ENCODE peak calls at places on chromosomes 12 and 14, in five cellular contexts. U is PC-3, A is gastrocnemius medialis, G is transverse colon, K is HCT116. L is an unnamed sample. For H3K27me3, the result is how much of the 10 kb centered on the place peaks cover.

GRCh38 chr12:68529466-68529865 is 81.2 kb upstream of the RAP1B start:
- DNase-seq in U (no peak), A (no peak), G (no peak), K (no peak), L (no peak)

GRCh38 chr12:45050751-45051489 is at the start of gene DBX2:
- DNase-seq in U (no peak), A (no peak), G (no peak), K (no peak), L (no peak)

GRCh38 chr12:113162102-113163029 is 12.8 kb downstream of the CFAP73 start:
- DNase-seq in U (peak), A (no peak), G (no peak), K (no peak), L (peak)

GRCh38 chr12:94990222-94990621 is 13.3 kb downstream of the NDUFA12 start:
- DNase-seq in U (no peak), A (no peak), G (no peak), K (no peak), L (no peak)

GRCh38 chr14:105337966-105338365 is 23.4 kb downstream of the PACS2 start:
- DNase-seq in U (no peak), A (no peak), G (no peak), K (no peak), L (peak)

GRCh38 chr14:63654346-63654745 is 12.7 kb upstream of the WDR89 start:
- DNase-seq in U (no peak), A (no peak), G (no peak), K (no peak), L (no peak)

GRCh38 chr14:65222434-65222833 is 120.1 kb upstream of the MAX start:
- DNase-seq in U (peak), A (no peak), G (peak), K (peak), L (peak)

GRCh38 chr12:9328065-9328464 is 119.9 kb upstream of the PZP start:
- DNase-seq in U (no peak), A (no peak), G (no peak), K (no peak), L (no peak)

GRCh38 chr14:35695647-35696046 is 113.4 kb downstream of the RALGAPA1 start:
- DNase-seq in U (no peak), A (no peak), G (no peak), K (no peak), L (no peak)

GRCh38 chr12:112380663-112381420 is 1.4 kb downstream of the HECTD4 start:
- DNase-seq in U (peak), A (no peak), G (no peak), K (no peak), L (no peak)

GRCh38 chr12:104257913-104258472 is 42.4 kb downstream of the TXNRD1 start:
- DNase-seq in U (no peak), A (no peak), G (no peak), K (no peak), L (no peak)

GRCh38 chr14:29627141-29627540 is 300.5 kb downstream of the PRKD1 start:
- DNase-seq in U (no peak), A (no peak), G (no peak), K (no peak), L (no peak)

GRCh38 chr14:24172871-24173281 is 996 bp downstream of the REC8 start:
- DNase-seq in U (no peak), A (no peak), G (no peak), K (no peak), L (no peak)

GRCh38 chr14:95533822-95534221 is 1.0 kb upstream of the GLRX5 start:
- DNase-seq in U (no peak), A (no peak), G (no peak), K (no peak), L (no peak)

GRCh38 chr12:45543887-45544286 is 185.6 kb upstream of the ARID2 start:
- DNase-seq in U (peak), A (peak), G (peak), K (peak), L (no peak)

GRCh38 chr12:27998170-27999110 is 25.9 kb upstream of the PTHLH start:
- DNase-seq in U (peak), A (no peak), G (no peak), K (no peak), L (no peak)

GRCh38 chr14:56854325-56854724 is 44.0 kb upstream of the OTX2 start:
- DNase-seq in U (no peak), A (no peak), G (no peak), K (no peak), L (no peak)

GRCh38 chr14:88901991-88902390 is 77.5 kb downstream of the TTC8 start:
- DNase-seq in U (no peak), A (no peak), G (no peak), K (no peak), L (no peak)

GRCh38 chr12:14416658-14417057 is 51.2 kb downstream of the ATF7IP start:
- DNase-seq in U (peak), A (no peak), G (no peak), K (no peak), L (no peak)
- H3K27ac ChIP-seq in U (no peak), A (no peak), G (peak), K (no peak), L (peak)

DNA sequence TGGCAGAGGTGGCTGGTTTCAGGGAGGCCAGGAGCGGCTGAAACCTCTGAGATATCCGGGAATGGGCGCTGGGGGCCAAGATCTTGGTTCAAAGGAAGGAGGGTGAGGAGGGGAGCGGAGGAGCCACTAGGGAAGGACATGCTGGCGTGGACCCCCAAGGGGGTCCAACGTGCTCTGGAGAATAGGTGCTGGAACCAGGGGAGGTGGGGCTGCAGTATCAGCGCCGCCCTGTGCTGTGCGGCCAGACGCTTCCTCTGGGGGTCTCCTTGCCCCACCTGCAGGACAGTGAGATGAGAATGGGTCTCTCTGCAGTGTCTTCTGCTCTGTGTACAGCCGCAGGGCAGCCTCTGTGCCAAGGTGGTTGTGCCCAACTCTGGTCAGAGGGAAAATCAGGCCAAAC is 2.5 kb downstream of the FAM181A start:
- DNase-seq in U (no peak), A (no peak), G (no peak), K (no peak), L (no peak)
- H3K27me3 ChIP-seq in U (under half), A (under half), G (under half), K (under half), L (under half)

GRCh38 chr12:101743724-101744472 is 4.6 kb upstream of the SYCP3 start:
- DNase-seq in U (no peak), A (no peak), G (peak), K (no peak), L (no peak)
- TF ChIP-seq CTCF in U (no peak), A (no peak), G (no peak), K (no peak), L (no peak)

GRCh38 chr14:55086939-55087338 is 35.5 kb downstream of the MAPK1IP1L start:
- DNase-seq in U (no peak), A (no peak), G (no peak), K (no peak), L (no peak)

GRCh38 chr14:55084648-55085441 is 33.4 kb downstream of the MAPK1IP1L start:
- DNase-seq in U (no peak), A (no peak), G (no peak), K (no peak), L (no peak)

GRCh38 chr14:55092326-55092725 is 36.7 kb upstream of the LGALS3 start:
- DNase-seq in U (no peak), A (no peak), G (no peak), K (no peak), L (no peak)

GRCh38 chr14:55088356-55088755 is 36.9 kb downstream of the MAPK1IP1L start:
- DNase-seq in U (no peak), A (no peak), G (no peak), K (no peak), L (no peak)
- H3K27ac ChIP-seq in U (no peak), A (no peak), G (no peak), K (no peak), L (no peak)

DNA sequence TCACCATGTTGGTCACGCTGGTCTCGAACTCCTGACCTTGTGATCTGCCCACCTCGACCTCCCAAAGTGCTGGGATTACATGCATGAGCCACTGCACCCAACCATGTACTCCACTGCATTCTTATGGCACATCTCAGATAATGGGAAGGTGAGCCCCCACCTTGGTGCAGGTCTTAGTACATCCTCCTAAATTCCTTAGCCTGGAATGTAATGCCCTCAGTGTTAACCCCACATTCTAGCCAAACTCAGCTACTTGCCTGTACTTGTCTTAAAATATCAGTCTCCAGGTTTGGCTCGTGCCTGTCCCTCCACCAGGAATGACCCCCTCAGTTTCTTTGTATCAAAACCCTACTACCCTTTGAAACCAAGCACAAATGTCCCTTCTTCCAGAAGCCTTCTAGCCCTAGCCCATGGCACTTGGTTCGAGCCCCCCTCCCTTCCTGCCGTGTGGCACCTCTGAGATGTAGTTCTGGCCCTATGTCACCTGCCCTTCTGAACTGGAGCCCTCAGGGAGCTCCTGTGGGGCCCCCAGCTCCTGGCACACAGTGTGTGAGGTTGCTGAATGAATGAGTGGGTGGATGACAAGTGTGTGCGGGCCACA is 8.4 kb downstream of the KCNH3 start:
- DNase-seq in U (no peak), A (no peak), G (no peak), K (no peak), L (no peak)
- H3K27me3 ChIP-seq in U (under half), A (under half), G (half or more), K (under half), L (half or more)

GRCh38 chr12:32296541-32296940 is 102.8 kb upstream of the FGD4 start:
- DNase-seq in U (no peak), A (no peak), G (no peak), K (no peak), L (no peak)
- TF ChIP-seq CTCF in U (no peak), A (no peak), G (no peak), K (no peak), L (no peak)

GRCh38 chr12:88185279-88185678 is 43.2 kb downstream of the TMTC3 start:
- DNase-seq in U (no peak), A (no peak), G (no peak), K (no peak), L (no peak)

GRCh38 chr12:88187571-88187970 is 45.5 kb downstream of the TMTC3 start:
- DNase-seq in U (no peak), A (no peak), G (no peak), K (no peak), L (no peak)

GRCh38 chr12:88185988-88186387 is 43.9 kb downstream of the TMTC3 start:
- DNase-seq in U (peak), A (no peak), G (no peak), K (peak), L (no peak)

GRCh38 chr12:88184196-88184595 is 42.1 kb downstream of the TMTC3 start:
- DNase-seq in U (no peak), A (no peak), G (no peak), K (no peak), L (no peak)

DNA sequence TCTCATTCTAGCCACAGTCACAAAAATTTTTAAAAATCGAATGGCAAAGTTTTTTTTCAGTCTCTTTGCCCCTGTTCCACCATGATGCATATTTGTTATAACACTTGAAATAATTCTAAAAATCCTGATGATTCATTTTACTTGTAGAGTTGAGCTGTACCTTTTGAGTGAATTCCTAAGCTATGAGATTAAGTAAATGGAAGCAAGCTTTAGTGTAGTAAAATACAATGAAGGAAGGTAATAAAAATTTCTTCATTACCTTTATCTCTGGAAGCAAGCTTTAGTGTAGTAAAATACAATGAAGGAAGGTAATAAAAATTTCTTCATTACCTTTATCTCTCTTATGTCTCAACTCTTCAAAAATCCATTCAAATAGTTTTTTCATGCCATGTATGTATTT is 46.1 kb downstream of the TMTC3 start:
- DNase-seq in U (peak), A (no peak), G (no peak), K (no peak), L (no peak)
- H3K27ac ChIP-seq in U (peak), A (no peak), G (no peak), K (no peak), L (no peak)